ENCODE peak calls at places on chromosome 1, in eight cellular contexts. I, N, B, P, U, X, G and S are unnamed samples.
A peak's percentile ranks its signal among the peaks of the same experiment; 100 is the strongest.

GRCh38 chr1:205648212-205648910 is 16.6 kb upstream of the ELK4 start:
- DNase-seq in G (no peak), B (no peak), I (no peak), N (no peak), U (peak; percentile 43), P (no peak), X (no peak), S (no peak)

GRCh38 chr1:197928849-197929336 is 11.7 kb downstream of the LHX9 start:
- DNase-seq in N (no peak), I (no peak), U (no peak), G (no peak), X (no peak), P (no peak), B (no peak), S (no peak)

GRCh38 chr1:68140536-68140935 is 90.1 kb upstream of the DIRAS3 start:
- DNase-seq in I (no peak), G (no peak), N (no peak), P (no peak), U (no peak), B (no peak), X (no peak), S (no peak)

GRCh38 chr1:98325646-98326441 is 335.7 kb upstream of the SNX7 start:
- DNase-seq in N (peak; percentile 34), I (no peak), U (peak; percentile 85), G (no peak), B (no peak), X (peak; percentile 68), P (peak; percentile 29), S (peak; percentile 31)

GRCh38 chr1:47703981-47704596 is 266.2 kb downstream of the FOXD2 start:
- DNase-seq in P (no peak), U (no peak), N (no peak), B (no peak), G (no peak), X (no peak), I (no peak), S (no peak)

GRCh38 chr1:240501115-240501514 is 110.8 kb downstream of the GREM2 start:
- DNase-seq in G (no peak), U (no peak), B (no peak), N (no peak), P (no peak), X (no peak), I (no peak), S (no peak)

GRCh38 chr1:208025036-208025435 is 114.1 kb upstream of the CD34 start:
- DNase-seq in G (no peak), I (no peak), U (no peak), B (no peak), P (peak; percentile 34), N (no peak), X (no peak), S (no peak)

GRCh38 chr1:153572569-153573015 is 6.9 kb upstream of the S100A2 start:
- DNase-seq in X (peak; percentile 91), N (peak; percentile 91), G (no peak), B (peak; percentile 83), P (peak; percentile 83), U (peak; percentile 91), I (no peak), S (peak; percentile 83)

GRCh38 chr1:231526536-231526935 is 1.9 kb upstream of the TSNAX start:
- DNase-seq in G (no peak), N (no peak), P (no peak), I (no peak), X (no peak), U (no peak), B (no peak), S (no peak)

GRCh38 chr1:203537806-203538464 is 44.0 kb downstream of the OPTC start:
- DNase-seq in P (no peak), G (no peak), X (peak; percentile 89), I (no peak), N (no peak), B (no peak), U (peak; percentile 87), S (peak; percentile 82)

GRCh38 chr1:210252621-210253041 is 20.0 kb downstream of the SERTAD4 start:
- DNase-seq in B (no peak), I (no peak), X (peak; percentile 74), P (peak; percentile 30), G (peak; percentile 41), N (peak; percentile 78), U (peak; percentile 19), S (peak; percentile 51)

GRCh38 chr1:211939876-211940468 is 95.4 kb downstream of the INTS7 start:
- DNase-seq in X (no peak), P (no peak), N (no peak), I (no peak), B (no peak), U (no peak), G (no peak), S (no peak)

GRCh38 chr1:205448540-205449253 is 7.1 kb downstream of the BLACAT1 start:
- DNase-seq in N (no peak), G (no peak), B (no peak), P (no peak), X (no peak), U (no peak), I (peak; percentile 90), S (no peak)

GRCh38 chr1:38208720-38209632 is 162.4 kb upstream of the POU3F1 start:
- DNase-seq in P (no peak), N (no peak), I (no peak), B (no peak), U (no peak), X (no peak), G (no peak), S (no peak)

GRCh38 chr1:21639594-21640041 is 29.5 kb downstream of the RAP1GAP start:
- DNase-seq in P (no peak), N (no peak), U (peak; percentile 73), B (no peak), X (peak; percentile 58), I (no peak), G (no peak), S (peak; percentile 43)

GRCh38 chr1:77636864-77637263 is 45.6 kb downstream of the ZZZ3 start:
- DNase-seq in B (no peak), U (no peak), N (no peak), I (peak; percentile 11), X (no peak), G (no peak), P (no peak), S (no peak)

GRCh38 chr1:2800664-2801045 is 838 bp downstream of the TTC34 start:
- DNase-seq in G (no peak), I (no peak), P (no peak), N (peak; percentile 13), U (no peak), B (no peak), X (no peak), S (no peak)
- H3K9me3 ChIP-seq in G (no peaks in the 10 kb centered on the region), I (no peaks in the 10 kb centered on the region), P (no peaks in the 10 kb centered on the region), N (no peaks in the 10 kb centered on the region), U (no peaks in the 10 kb centered on the region), B (no peaks in the 10 kb centered on the region), X (peaks cover 5% of the 10 kb centered on the region), S (no peaks in the 10 kb centered on the region)

GRCh38 chr1:2909797-2910196 is 108.3 kb upstream of the TTC34 start:
- DNase-seq in G (no peak), I (no peak), P (no peak), B (no peak), X (no peak), U (no peak), N (no peak), S (no peak)
- H3K9me3 ChIP-seq in G (no peaks in the 10 kb centered on the region), I (no peaks in the 10 kb centered on the region), P (no peaks in the 10 kb centered on the region), B (no peaks in the 10 kb centered on the region), X (no peaks in the 10 kb centered on the region), U (no peaks in the 10 kb centered on the region), N (no peaks in the 10 kb centered on the region), S (no peaks in the 10 kb centered on the region)

DNA sequence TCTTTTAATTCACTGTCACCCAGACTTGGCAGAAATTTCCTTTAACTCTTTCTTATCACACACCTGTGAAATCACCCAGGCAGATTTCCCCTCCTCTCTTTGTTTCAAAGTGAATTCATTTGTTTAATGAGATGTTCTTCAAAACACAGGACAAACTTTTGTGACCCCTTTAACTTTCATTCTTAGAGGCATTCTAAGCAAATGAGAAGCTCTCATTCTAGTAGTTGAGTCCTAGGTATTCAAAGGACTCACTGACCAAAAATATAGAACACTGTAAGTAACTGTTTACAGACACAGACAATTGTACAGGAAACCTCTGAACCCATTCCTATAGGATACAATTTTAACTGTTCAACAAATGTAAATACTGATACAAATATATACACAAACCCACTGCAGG is 16.9 kb downstream of the LRRC8C start:
- DNase-seq in I (no peak), B (no peak), X (no peak), U (no peak), P (no peak), G (no peak), N (no peak), S (no peak)
- H3K9me3 ChIP-seq in I (peaks cover 12% of the 10 kb centered on the region), B (no peaks in the 10 kb centered on the region), X (no peaks in the 10 kb centered on the region), U (no peaks in the 10 kb centered on the region), P (peaks cover 19% of the 10 kb centered on the region), G (no peaks in the 10 kb centered on the region), N (no peaks in the 10 kb centered on the region), S (no peaks in the 10 kb centered on the region)

GRCh38 chr1:49160677-49161076 is 384.0 kb upstream of the BEND5 start:
- DNase-seq in U (no peak), I (peak; percentile 16), X (no peak), N (no peak), B (no peak), P (no peak), G (no peak), S (no peak)
- H3K9me3 ChIP-seq in U (no peaks in the 10 kb centered on the region), I (no peaks in the 10 kb centered on the region), X (no peaks in the 10 kb centered on the region), N (no peaks in the 10 kb centered on the region), B (no peaks in the 10 kb centered on the region), P (no peaks in the 10 kb centered on the region), G (no peaks in the 10 kb centered on the region), S (no peaks in the 10 kb centered on the region)

DNA sequence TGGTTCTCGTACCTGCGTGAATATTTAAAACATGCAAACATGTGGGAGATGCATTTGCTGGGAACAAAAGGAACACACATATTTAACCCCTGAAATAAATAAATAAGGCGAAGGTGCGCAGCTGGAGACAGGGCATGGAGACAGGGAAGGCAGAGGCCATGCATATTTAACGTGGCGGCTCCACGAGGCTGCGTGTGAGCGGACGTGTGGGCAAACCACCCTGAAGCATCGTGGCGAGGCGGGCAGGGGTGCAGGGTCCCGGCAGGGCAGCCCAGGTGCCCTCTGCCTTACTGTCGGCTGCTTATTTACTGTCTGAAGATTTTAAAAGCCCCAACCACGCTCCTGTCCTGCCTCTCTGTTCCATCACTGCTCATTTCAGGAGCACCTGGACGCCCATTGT is 104.0 kb upstream of the ACTRT2 start:
- DNase-seq in I (no peak), U (no peak), X (no peak), P (no peak), B (no peak), N (no peak), G (no peak), S (no peak)
- H3K9me3 ChIP-seq in I (no peaks in the 10 kb centered on the region), U (no peaks in the 10 kb centered on the region), X (no peaks in the 10 kb centered on the region), P (no peaks in the 10 kb centered on the region), B (no peaks in the 10 kb centered on the region), N (no peaks in the 10 kb centered on the region), G (peaks cover 7% of the 10 kb centered on the region), S (no peaks in the 10 kb centered on the region)